ENCODE peak calls at places on chromosomes 6 and 20, in six cellular contexts. A, D, P, W, I and Z are unnamed samples.

GRCh38 chr20:63738687-63739128 is 868 bp upstream of the SLC2A4RG start:
- DNase-seq in W (peak; percentile 29), D (no peak), P (no peak), A (no peak), I (peak; percentile 77), Z (peak; percentile 66)

GRCh38 chr6:125791820-125792165 is 1.0 kb downstream of the NCOA7 start:
- DNase-seq in W (no peak), I (no peak), D (no peak), A (no peak), P (no peak), Z (no peak)

GRCh38 chr6:116326392-116326717 is 44.4 kb upstream of the DSE start:
- DNase-seq in D (no peak), P (no peak), I (no peak), A (no peak), W (peak; percentile 50), Z (no peak)

GRCh38 chr20:3788685-3789155 is 2.2 kb upstream of the CENPB start:
- DNase-seq in W (no peak), I (no peak), A (no peak), P (no peak), D (no peak), Z (no peak)

GRCh38 chr6:148293181-148293995 is 49.2 kb upstream of the SASH1 start:
- DNase-seq in D (peak; percentile 61), P (no peak), I (peak; percentile 21), W (no peak), A (no peak), Z (peak; percentile 57)

GRCh38 chr6:158264180-158264579 is 48.1 kb upstream of the TULP4 start:
- DNase-seq in I (no peak), D (no peak), A (no peak), P (no peak), W (no peak), Z (no peak)

GRCh38 chr20:47785321-47785899 is at the start of gene SULF2:
- DNase-seq in D (peak; percentile 77), W (peak; percentile 74), I (peak; percentile 46), P (no peak), A (no peak), Z (peak; percentile 85)

GRCh38 chr20:49951160-49951559 is 15.0 kb downstream of the RNF114 start:
- DNase-seq in A (no peak), P (no peak), I (no peak), W (peak; percentile 37), D (no peak), Z (no peak)

GRCh38 chr20:58618694-58619540 is 32.2 kb upstream of the STX16 start:
- DNase-seq in P (no peak), D (no peak), A (no peak), I (no peak), W (peak; percentile 86), Z (no peak)

GRCh38 chr6:148304976-148305375 is 37.7 kb upstream of the SASH1 start:
- DNase-seq in A (no peak), I (no peak), D (no peak), P (no peak), W (peak; percentile 57), Z (no peak)

GRCh38 chr6:48404927-48405326 is 293.9 kb upstream of the PTCHD4 start:
- DNase-seq in A (no peak), D (no peak), I (no peak), P (no peak), W (no peak), Z (no peak)

GRCh38 chr20:46575794-46576495 is 25.5 kb upstream of the OCSTAMP start:
- DNase-seq in I (no peak), A (no peak), P (no peak), W (no peak), D (no peak), Z (no peak)

GRCh38 chr20:19921349-19921793 is 95.8 kb upstream of the NAA20 start:
- DNase-seq in D (no peak), I (peak; percentile 39), P (no peak), W (no peak), A (no peak), Z (no peak)

GRCh38 chr6:43499028-43499815 is 10.9 kb downstream of the LRRC73 start:
- DNase-seq in W (no peak), I (no peak), P (no peak), D (no peak), A (no peak), Z (no peak)

GRCh38 chr6:169220068-169220964 is 33.3 kb downstream of the THBS2 start:
- DNase-seq in W (no peak), P (no peak), I (no peak), D (no peak), A (no peak), Z (no peak)

GRCh38 chr6:107718341-107718740 is 105.8 kb downstream of the SCML4 start:
- DNase-seq in A (no peak), P (no peak), I (no peak), W (no peak), D (no peak), Z (no peak)

GRCh38 chr6:48389146-48390043 is 278.4 kb upstream of the PTCHD4 start:
- DNase-seq in D (no peak), P (no peak), W (no peak), I (no peak), A (no peak), Z (no peak)

GRCh38 chr20:991850-992249 is 10.3 kb downstream of the RSPO4 start:
- DNase-seq in A (no peak), W (no peak), I (no peak), D (no peak), P (no peak), Z (no peak)

GRCh38 chr20:15317546-15318242 is 980.3 kb upstream of the FLRT3 start:
- DNase-seq in W (no peak), I (no peak), P (no peak), A (no peak), D (no peak), Z (no peak)

GRCh38 chr6:167044696-167045095 is 45.5 kb downstream of the CEP43 start:
- DNase-seq in A (no peak), W (peak; percentile 6), P (no peak), I (peak; percentile 29), D (no peak), Z (no peak)

GRCh38 chr6:33075208-33075567 is 602 bp upstream of the HLA-DPB1 start:
- DNase-seq in D (no peak), P (no peak), I (no peak), W (no peak), A (no peak), Z (no peak)

GRCh38 chr6:16803294-16804006 is 42.2 kb upstream of the ATXN1 start:
- DNase-seq in D (no peak), P (no peak), A (no peak), I (peak; percentile 40), W (peak; percentile 86), Z (peak; percentile 43)

GRCh38 chr20:39289316-39289715 is 327.2 kb downstream of the DHX35 start:
- DNase-seq in W (no peak), I (no peak), P (no peak), D (no peak), A (no peak), Z (no peak)

GRCh38 chr20:62437985-62438384 is 10.6 kb upstream of the RBBP8NL start:
- DNase-seq in D (no peak), W (no peak), A (peak; percentile 80), I (peak; percentile 26), P (no peak), Z (no peak)

GRCh38 chr20:61285152-61285645 is 33.1 kb downstream of the CDH4 start:
- DNase-seq in D (no peak), A (no peak), I (no peak), P (no peak), W (no peak), Z (no peak)

GRCh38 chr6:158789115-158789917 is 29.9 kb downstream of the EZR start:
- DNase-seq in W (no peak), D (no peak), I (no peak), P (no peak), A (no peak), Z (no peak)

GRCh38 chr20:58127731-58128130 is 100.7 kb downstream of the ANKRD60 start:
- DNase-seq in P (peak; percentile 21), W (peak; percentile 77), A (no peak), I (no peak), D (peak; percentile 13), Z (no peak)

GRCh38 chr6:24721461-24722215 is 2.7 kb upstream of the C6orf62 start:
- DNase-seq in D (no peak), W (no peak), P (no peak), A (peak; percentile 89), I (peak; percentile 87), Z (peak; percentile 89)

GRCh38 chr6:40877362-40877761 is 161.7 kb downstream of the UNC5CL start:
- DNase-seq in A (no peak), I (no peak), P (peak; percentile 26), D (no peak), W (no peak), Z (no peak)

GRCh38 chr6:158316022-158316421 is 3.8 kb downstream of the TULP4 start:
- DNase-seq in A (no peak), W (no peak), D (no peak), I (no peak), P (no peak), Z (no peak)

GRCh38 chr20:1618479-1618878 is 1.3 kb downstream of the SIRPB1 start:
- DNase-seq in A (no peak), W (no peak), P (no peak), I (no peak), D (no peak), Z (no peak)

GRCh38 chr6:44074383-44075136 is 52.7 kb downstream of the MRPL14 start:
- DNase-seq in D (peak; percentile 84), W (peak; percentile 87), P (peak; percentile 69), I (peak; percentile 84), A (no peak), Z (peak; percentile 71)

GRCh38 chr6:15479761-15480160 is 183.1 kb downstream of the DTNBP1 start:
- DNase-seq in W (no peak), A (no peak), D (no peak), I (no peak), P (no peak), Z (no peak)

GRCh38 chr6:119110601-119111548 is 32.4 kb upstream of the FAM184A start:
- DNase-seq in I (no peak), A (no peak), P (no peak), D (peak; percentile 65), W (peak; percentile 74), Z (peak; percentile 44)

GRCh38 chr6:110353420-110353819 is 4.7 kb downstream of the METTL24 start:
- DNase-seq in D (no peak), P (no peak), I (no peak), W (no peak), A (no peak), Z (no peak)

GRCh38 chr6:37807656-37808055 is 11.9 kb upstream of the ZFAND3 start:
- DNase-seq in P (no peak), D (peak; percentile 88), I (no peak), A (peak; percentile 23), W (no peak), Z (no peak)

GRCh38 chr20:41657655-41658054 is 39.5 kb upstream of the CHD6 start:
- DNase-seq in A (no peak), I (no peak), P (no peak), D (no peak), W (no peak), Z (no peak)

GRCh38 chr6:119672725-119673124 is 323.2 kb upstream of the MAN1A1 start:
- DNase-seq in I (no peak), P (no peak), D (no peak), A (no peak), W (no peak), Z (no peak)